ENCODE peak calls at places on chromosomes 16 and 17, in eight cellular contexts. N, S, W, D, E, J, R and H are unnamed samples.

GRCh38 chr16:15942901-15943690 is 6.3 kb upstream of the ABCC1 start:
- DNase-seq in N (no peak), S (no peak), W (no peak), D (no peak), E (no peak), J (no peak), R (no peak), H (no peak)

GRCh38 chr16:52906271-52906670 is 146.4 kb downstream of the CHD9NB start:
- DNase-seq in N (peak; percentile 26), S (no peak), W (no peak), D (no peak), E (no peak), J (no peak), R (no peak), H (no peak)

GRCh38 chr17:19672009-19672837 is 23.7 kb downstream of the ALDH3A2 start:
- DNase-seq in N (no peak), S (peak; percentile 8), W (no peak), D (no peak), E (peak; percentile 8), J (peak; percentile 57), R (no peak), H (no peak)

GRCh38 chr17:41415833-41416335 is 8.5 kb downstream of the KRT37 start:
- DNase-seq in N (no peak), S (peak; percentile 55), W (no peak), D (peak; percentile 85), E (peak; percentile 81), J (no peak), R (no peak), H (peak; percentile 68)

GRCh38 chr17:19343256-19343630 is 19.3 kb downstream of the B9D1 start:
- DNase-seq in N (no peak), S (no peak), W (no peak), D (no peak), E (no peak), J (no peak), R (no peak), H (no peak)

GRCh38 chr17:59845595-59846390 is 47.0 kb downstream of the TUBD1 start:
- DNase-seq in N (peak; percentile 59), S (peak; percentile 89), W (peak; percentile 37), D (peak; percentile 61), E (peak; percentile 92), J (no peak), R (peak; percentile 67), H (peak; percentile 66)

GRCh38 chr17:37142294-37142944 is 193.7 kb downstream of the AATF start:
- DNase-seq in N (no peak), S (no peak), W (no peak), D (no peak), E (no peak), J (no peak), R (peak; percentile 12), H (no peak)

GRCh38 chr17:13182450-13182849 is 164.6 kb upstream of the ELAC2 start:
- DNase-seq in N (no peak), S (no peak), W (no peak), D (no peak), E (no peak), J (no peak), R (no peak), H (no peak)

GRCh38 chr17:55852734-55853133 is 101.9 kb downstream of the PCTP start:
- DNase-seq in N (no peak), S (no peak), W (no peak), D (no peak), E (no peak), J (no peak), R (peak; percentile 37), H (no peak)

GRCh38 chr17:48647103-48647963 is 21.2 kb upstream of the HOXB9 start:
- DNase-seq in N (no peak), S (no peak), W (no peak), D (no peak), E (no peak), J (no peak), R (no peak), H (no peak)

GRCh38 chr16:75931043-75931442 is 204.8 kb upstream of the CPHXL start:
- DNase-seq in N (peak; percentile 37), S (peak; percentile 97), W (no peak), D (peak; percentile 1), E (peak; percentile 86), J (no peak), R (no peak), H (peak; percentile 53)

GRCh38 chr17:79563237-79564013 is 47.4 kb downstream of the RBFOX3 start:
- DNase-seq in N (peak; percentile 17), S (no peak), W (no peak), D (peak; percentile 33), E (peak; percentile 15), J (no peak), R (no peak), H (no peak)